ENCODE peak calls at places on chromosome 3, in five cellular contexts. Z, U, V, K and Q are unnamed samples.

GRCh38 chr3:14814473-14814872 is 4.3 kb upstream of the FGD5 start:
- ATAC-seq in V (no peak), Z (peak; percentile 25), K (no peak), U (no peak), Q (peak; percentile 65)

GRCh38 chr3:81645248-81645647 is 116.2 kb downstream of the GBE1 start:
- ATAC-seq in Z (no peak), V (no peak), K (no peak), U (no peak), Q (no peak)

GRCh38 chr3:43257850-43258249 is 28.5 kb upstream of the SNRK start:
- ATAC-seq in U (no peak), V (no peak), K (no peak), Z (no peak), Q (no peak)

GRCh38 chr3:165466856-165467255 is 270.7 kb upstream of the SLITRK3 start:
- ATAC-seq in U (no peak), V (no peak), K (no peak), Z (no peak), Q (no peak)

GRCh38 chr3:42802876-42803799 is 1.2 kb downstream of the HIGD1A start:
- ATAC-seq in U (no peak), K (no peak), Z (no peak), V (no peak), Q (no peak)

GRCh38 chr3:81790117-81790516 is 28.7 kb upstream of the GBE1 start:
- ATAC-seq in Z (no peak), U (no peak), V (no peak), K (no peak), Q (no peak)

GRCh38 chr3:8278448-8278847 is 223.2 kb upstream of the LMCD1 start:
- ATAC-seq in Z (no peak), V (peak; percentile 45), K (no peak), U (no peak), Q (no peak)

GRCh38 chr3:55555866-55556621 is 68.9 kb upstream of the WNT5A start:
- ATAC-seq in U (no peak), V (peak; percentile 27), Z (no peak), K (no peak), Q (no peak)

GRCh38 chr3:73043414-73043813 is 18.0 kb upstream of the EBLN2 start:
- ATAC-seq in V (no peak), U (no peak), Z (no peak), K (no peak), Q (no peak)

GRCh38 chr3:13015286-13016082 is 57.7 kb downstream of the IQSEC1 start:
- ATAC-seq in Z (peak; percentile 6), U (peak; percentile 40), V (no peak), K (peak; percentile 26), Q (peak; percentile 22)

GRCh38 chr3:194148383-194148782 is 12.4 kb downstream of the HES1 start:
- ATAC-seq in Z (peak; percentile 89), V (no peak), K (no peak), U (no peak), Q (no peak)

GRCh38 chr3:18445421-18446066 is 20.4 kb upstream of the SATB1 start:
- ATAC-seq in V (peak; percentile 8), Z (peak; percentile 43), U (peak; percentile 81), K (peak; percentile 65), Q (peak; percentile 20)

GRCh38 chr3:121942116-121942786 is 48.0 kb downstream of the SLC15A2 start:
- ATAC-seq in U (no peak), Z (no peak), V (no peak), K (no peak), Q (no peak)